ENCODE peak calls at places on chromosomes 11 and 22, in five cellular contexts. D, Z, R, W and J are unnamed samples.

GRCh38 chr11:61555978-61556377 is 24.9 kb downstream of the SYT7 start:
- DNase-seq in D (no peak), Z (no peak), R (no peak), W (no peak), J (no peak)

GRCh38 chr22:20182378-20182777 is 31.5 kb upstream of the CCDC188 start:
- DNase-seq in D (no peak), Z (no peak), R (no peak), W (no peak), J (no peak)

GRCh38 chr11:134030853-134031252 is 38.0 kb upstream of the JAM3 start:
- DNase-seq in D (no peak), Z (no peak), R (peak; percentile 56), W (no peak), J (no peak)

GRCh38 chr11:106998644-106999043 is 19.6 kb downstream of the GUCY1A2 start:
- DNase-seq in D (no peak), Z (no peak), R (no peak), W (no peak), J (no peak)

GRCh38 chr11:74550991-74551753 is 41.2 kb upstream of the POLD3 start:
- DNase-seq in D (no peak), Z (no peak), R (no peak), W (no peak), J (no peak)

GRCh38 chr22:50361222-50361621 is 18.1 kb downstream of the PPP6R2 start:
- DNase-seq in D (no peak), Z (no peak), R (no peak), W (no peak), J (no peak)

GRCh38 chr11:92329137-92329536 is 104.5 kb downstream of the FAT3 start:
- DNase-seq in D (no peak), Z (no peak), R (no peak), W (no peak), J (no peak)

GRCh38 chr11:1205121-1205986 is 17.5 kb upstream of the MUC5B start:
- DNase-seq in D (peak; percentile 58), Z (no peak), R (peak; percentile 15), W (peak; percentile 10), J (no peak)

GRCh38 chr22:40055143-40055926 is 60.6 kb downstream of the FAM83F start:
- DNase-seq in D (no peak), Z (no peak), R (no peak), W (no peak), J (no peak)

GRCh38 chr11:118908931-118909618 is 16.7 kb downstream of the BCL9L start:
- DNase-seq in D (peak; percentile 97), Z (peak; percentile 94), R (peak; percentile 89), W (peak; percentile 71), J (peak; percentile 72)

GRCh38 chr11:118621071-118621815 is 13.8 kb downstream of the PHLDB1 start:
- DNase-seq in D (peak; percentile 96), Z (peak; percentile 96), R (peak; percentile 93), W (peak; percentile 82), J (peak; percentile 85)

GRCh38 chr11:81963018-81963417 is 770.6 kb downstream of the FAM181B start:
- DNase-seq in D (no peak), Z (no peak), R (peak; percentile 8), W (no peak), J (no peak)

GRCh38 chr11:126487711-126488110 is 132.2 kb downstream of the ST3GAL4 start:
- DNase-seq in D (peak; percentile 49), Z (no peak), R (no peak), W (no peak), J (no peak)

GRCh38 chr11:65377777-65378176 is 4.7 kb downstream of the SLC25A45 start:
- DNase-seq in D (no peak), Z (no peak), R (no peak), W (no peak), J (no peak)

GRCh38 chr11:98740335-98740734 is 280.4 kb upstream of the CNTN5 start:
- DNase-seq in D (no peak), Z (no peak), R (no peak), W (no peak), J (no peak)

GRCh38 chr22:20548806-20549205 is 41.4 kb downstream of the MED15 start:
- DNase-seq in D (peak; percentile 21), Z (no peak), R (no peak), W (no peak), J (no peak)

GRCh38 chr11:59528741-59529140 is 17.4 kb downstream of the OR4D9 start:
- DNase-seq in D (no peak), Z (no peak), R (no peak), W (no peak), J (no peak)

GRCh38 chr22:31626427-31627150 is 35.4 kb downstream of the PISD start:
- DNase-seq in D (no peak), Z (no peak), R (no peak), W (no peak), J (peak; percentile 45)

GRCh38 chr22:31898406-31898805 is 45.9 kb upstream of the YWHAH start:
- DNase-seq in D (no peak), Z (no peak), R (no peak), W (no peak), J (no peak)

GRCh38 chr11:131737357-131737756 is 366.9 kb downstream of the NTM start:
- DNase-seq in D (no peak), Z (no peak), R (no peak), W (no peak), J (no peak)

GRCh38 chr11:117160826-117161225 is 16.7 kb downstream of the PAFAH1B2 start:
- DNase-seq in D (no peak), Z (no peak), R (no peak), W (no peak), J (no peak)

GRCh38 chr11:60993611-60994010 is 22.1 kb downstream of the CD6 start:
- DNase-seq in D (no peak), Z (no peak), R (no peak), W (no peak), J (no peak)

GRCh38 chr22:36036167-36036624 is 7.6 kb upstream of the RBFOX2 start:
- DNase-seq in D (no peak), Z (no peak), R (peak; percentile 69), W (no peak), J (no peak)

GRCh38 chr11:61065955-61066638 is 36.2 kb upstream of the CD5 start:
- DNase-seq in D (peak; percentile 48), Z (no peak), R (no peak), W (no peak), J (no peak)

GRCh38 chr22:36197601-36198146 is 3.9 kb downstream of the APOL4 start:
- DNase-seq in D (no peak), Z (no peak), R (peak; percentile 50), W (no peak), J (no peak)

GRCh38 chr11:126419801-126420729 is 64.6 kb downstream of the ST3GAL4 start:
- DNase-seq in D (no peak), Z (no peak), R (no peak), W (no peak), J (no peak)

GRCh38 chr11:123235117-123235686 is 40.2 kb upstream of the CLMP start:
- DNase-seq in D (peak; percentile 86), Z (no peak), R (peak; percentile 68), W (peak; percentile 50), J (peak; percentile 44)

GRCh38 chr11:100918551-100919500 is 210.8 kb downstream of the PGR start:
- DNase-seq in D (no peak), Z (no peak), R (no peak), W (peak; percentile 15), J (peak; percentile 80)

GRCh38 chr11:110857885-110858555 is 145.8 kb upstream of the ARHGAP20 start:
- DNase-seq in D (no peak), Z (no peak), R (no peak), W (peak; percentile 39), J (peak; percentile 26)

GRCh38 chr11:69918938-69919650 is 99.9 kb upstream of the FGF3 start:
- DNase-seq in D (peak; percentile 86), Z (no peak), R (peak; percentile 89), W (peak; percentile 70), J (peak; percentile 79)
- TF ChIP-seq EP300 in D (no peak), Z (no peak), R (no peak), W (no peak), J (no peak)

GRCh38 chr11:73281201-73281741 is 9.1 kb downstream of the P2RY6 start:
- DNase-seq in D (no peak), Z (no peak), R (no peak), W (no peak), J (no peak)
- TF ChIP-seq POLR2AphosphoS5 in D (no peak), Z (no peak), R (no peak), W (no peak), J (no peak)

DNA sequence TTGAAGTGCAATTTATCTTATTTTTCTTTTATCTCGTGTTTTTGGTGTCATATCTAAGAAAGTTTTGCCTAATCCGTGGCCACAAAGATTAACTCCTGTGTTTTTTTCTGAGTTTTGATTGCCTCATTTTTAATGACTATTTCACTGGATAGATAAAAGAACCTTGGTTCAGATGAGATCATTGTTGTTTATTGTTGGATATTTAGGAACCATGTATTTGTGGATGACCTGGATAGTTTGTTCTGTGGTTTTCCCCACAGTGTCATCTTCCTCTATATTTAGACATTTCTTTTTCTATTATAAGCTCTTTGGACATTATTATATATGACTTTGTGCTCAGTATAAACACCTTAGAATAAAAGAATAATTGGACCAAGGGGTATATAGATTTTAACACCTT is 37.2 kb downstream of the PPP6R3 start:
- DNase-seq in D (no peak), Z (no peak), R (no peak), W (no peak), J (no peak)
- H3K4me1 ChIP-seq in D (peaks cover 34% of the 10 kb centered on the region), Z (peaks cover 78% of the 10 kb centered on the region), R (peaks cover 3% of the 10 kb centered on the region), W (peaks cover 39% of the 10 kb centered on the region), J (peaks cover 83% of the 10 kb centered on the region)

GRCh38 chr11:47186937-47187681 is 875 bp upstream of the PACSIN3 start:
- DNase-seq in D (peak; percentile 89), Z (no peak), R (peak; percentile 72), W (peak; percentile 51), J (peak; percentile 59)

GRCh38 chr11:47188262-47188661 is 2.0 kb upstream of the PACSIN3 start:
- DNase-seq in D (no peak), Z (no peak), R (peak; percentile 83), W (no peak), J (no peak)

GRCh38 chr11:47192111-47192510 is 5.9 kb upstream of the PACSIN3 start:
- DNase-seq in D (no peak), Z (no peak), R (no peak), W (no peak), J (no peak)

GRCh38 chr11:47187723-47188122 is 1.5 kb upstream of the PACSIN3 start:
- DNase-seq in D (no peak), Z (no peak), R (peak; percentile 69), W (no peak), J (no peak)

DNA sequence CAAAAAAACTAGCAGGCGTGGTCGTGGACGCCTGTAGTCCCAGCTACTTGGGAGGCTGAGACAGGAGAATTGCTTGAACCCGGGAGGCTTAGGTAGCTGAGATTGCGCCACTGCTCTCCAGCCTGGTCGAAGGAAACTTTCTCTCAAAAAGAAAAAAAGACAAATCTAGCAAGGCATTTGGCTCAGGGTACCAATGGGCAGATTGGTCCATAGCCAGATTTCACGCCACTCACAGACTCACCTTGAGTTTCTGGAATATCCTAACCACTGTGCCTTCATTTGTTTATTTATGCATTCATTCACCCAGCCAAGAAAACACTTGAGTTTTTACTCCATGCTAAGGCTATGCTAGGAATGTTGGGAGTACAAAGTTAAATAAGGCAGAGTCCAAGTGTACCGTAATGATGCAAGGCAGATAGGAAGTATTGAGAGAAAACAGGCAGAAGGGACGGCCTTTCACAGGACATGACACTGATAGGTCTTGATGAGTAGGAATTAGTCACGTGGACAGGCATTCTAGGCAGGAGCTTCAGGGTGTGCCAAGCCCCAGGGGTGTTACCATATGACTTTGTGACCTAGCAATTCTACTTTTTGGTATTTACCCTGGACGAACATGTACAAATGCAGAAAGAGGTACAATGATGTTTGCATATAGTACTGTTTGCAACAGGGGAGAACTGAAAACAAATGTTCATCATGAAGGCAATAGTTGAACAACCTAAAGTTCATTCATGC is 3.0 kb upstream of the PACSIN3 start:
- DNase-seq in D (no peak), Z (no peak), R (no peak), W (no peak), J (no peak)
- TF ChIP-seq EP300 in D (peak; percentile 25), Z (no peak), R (no peak), W (peak; percentile 71), J (no peak)